ENCODE peak calls at places on chromosomes 4 and X, in six cellular contexts. V, J, N, R, Z and P are unnamed samples.

GRCh38 chr4:121736735-121737351 is 28.1 kb downstream of the SMIM43 start:
- DNase-seq in V (no peak), J (peak; percentile 52), N (no peak), R (no peak), Z (peak; percentile 66), P (peak; percentile 50)

GRCh38 chr4:123397276-123398150 is 918 bp downstream of the SPRY1 start:
- DNase-seq in V (peak; percentile 38), J (peak; percentile 51), N (peak; percentile 44), R (peak; percentile 5), Z (peak; percentile 72), P (peak; percentile 47)

GRCh38 chr4:105990933-105991332 is 95.7 kb downstream of the NPNT start:
- DNase-seq in V (no peak), J (peak; percentile 33), N (no peak), R (no peak), Z (peak; percentile 97), P (peak; percentile 20)

GRCh38 chr4:24488399-24489164 is 95.8 kb downstream of the DHX15 start:
- DNase-seq in V (peak; percentile 55), J (peak; percentile 88), N (no peak), R (peak; percentile 40), Z (peak; percentile 72), P (peak; percentile 70)

GRCh38 chrX:15242899-15243555 is 26.9 kb downstream of the ASB9 start:
- DNase-seq in V (no peak), J (peak; percentile 24), N (peak; percentile 5), R (no peak), Z (peak; percentile 65), P (peak; percentile 44)

GRCh38 chrX:79572566-79572965 is 205.4 kb upstream of the ITM2A start:
- DNase-seq in V (no peak), J (no peak), N (no peak), R (no peak), Z (no peak), P (no peak)

GRCh38 chr4:14000091-14000814 is 372.7 kb upstream of the BOD1L1 start:
- DNase-seq in V (no peak), J (no peak), N (no peak), R (no peak), Z (no peak), P (no peak)

GRCh38 chrX:133151320-133151719 is 54.4 kb upstream of the USP26 start:
- DNase-seq in V (no peak), J (no peak), N (no peak), R (no peak), Z (no peak), P (no peak)

GRCh38 chr4:92952426-92952825 is 648.7 kb downstream of the GRID2 start:
- DNase-seq in V (no peak), J (no peak), N (no peak), R (no peak), Z (no peak), P (no peak)

GRCh38 chrX:848366-848765 is 217.8 kb downstream of the SHOX start:
- DNase-seq in V (no peak), J (no peak), N (no peak), R (no peak), Z (no peak), P (no peak)